ENCODE peak calls at places on chromosome 20, in seven cellular contexts. P is GM23248, N is neural progenitor cell, I is SK-N-SH, C is PC-3, W is hepatocyte, E is GM23338. G is an unnamed sample.
A peak's percentile ranks its signal among the peaks of the same experiment; 100 is the strongest.

GRCh38 chr20:63519765-63520593 is 586 bp upstream of the PPDPF start:
- DNase-seq in P (peak; percentile 74), N (peak; percentile 93), I (peak; percentile 87), C (peak; percentile 51), W (peak; percentile 80), E (peak; percentile 86), G (peak; percentile 55)

GRCh38 chr20:45372646-45373352 is 5.3 kb downstream of the TP53TG5 start:
- DNase-seq in P (peak; percentile 72), N (peak; percentile 51), I (no peak), C (no peak), W (no peak), E (peak; percentile 72), G (no peak)

GRCh38 chr20:23144856-23145255 is 58.7 kb upstream of the CD93 start:
- DNase-seq in P (no peak), N (no peak), I (no peak), C (no peak), W (no peak), E (no peak), G (no peak)

GRCh38 chr20:62963614-62964397 is 11.3 kb downstream of the SLC17A9 start:
- DNase-seq in P (no peak), N (no peak), I (no peak), C (no peak), W (no peak), E (no peak), G (no peak)

GRCh38 chr20:35311409-35311808 is 19.2 kb upstream of the FAM83C start:
- DNase-seq in P (peak; percentile 66), N (no peak), I (no peak), C (peak; percentile 94), W (no peak), E (peak; percentile 22), G (no peak)

GRCh38 chr20:36992802-36993334 is 41.4 kb upstream of the SAMHD1 start:
- DNase-seq in P (no peak), N (no peak), I (no peak), C (no peak), W (no peak), E (no peak), G (no peak)

GRCh38 chr20:34512955-34513419 is 3.2 kb upstream of the DYNLRB1 start:
- DNase-seq in P (no peak), N (no peak), I (no peak), C (peak; percentile 21), W (no peak), E (no peak), G (no peak)

GRCh38 chr20:32110173-32110704 is 725 bp downstream of the TM9SF4 start:
- DNase-seq in P (no peak), N (no peak), I (no peak), C (no peak), W (peak; percentile 60), E (no peak), G (no peak)

GRCh38 chr20:23926941-23927872 is 47.7 kb upstream of the CST5 start:
- DNase-seq in P (peak; percentile 60), N (no peak), I (peak; percentile 34), C (no peak), W (no peak), E (no peak), G (no peak)

GRCh38 chr20:57464642-57465211 is 60.2 kb downstream of the CTCFL start:
- DNase-seq in P (peak; percentile 29), N (no peak), I (no peak), C (peak; percentile 59), W (peak; percentile 25), E (peak; percentile 52), G (peak; percentile 60)

GRCh38 chr20:10217517-10218410 is 866 bp upstream of the SNAP25 start:
- DNase-seq in P (peak; percentile 76), N (peak; percentile 90), I (peak; percentile 77), C (no peak), W (peak; percentile 86), E (peak; percentile 84), G (no peak)

GRCh38 chr20:50804453-50805348 is 9.8 kb downstream of the BCAS4 start:
- DNase-seq in P (no peak), N (no peak), I (no peak), C (no peak), W (no peak), E (no peak), G (peak; percentile 74)

GRCh38 chr20:6827472-6827871 is 60.0 kb downstream of the BMP2 start:
- DNase-seq in P (no peak), N (no peak), I (no peak), C (no peak), W (no peak), E (no peak), G (no peak)
- TF ChIP-seq EZH2phosphoT487 in P (no peak), N (no peak), I (no peak), C (no peak), W (no peak), E (no peak), G (no peak)

DNA sequence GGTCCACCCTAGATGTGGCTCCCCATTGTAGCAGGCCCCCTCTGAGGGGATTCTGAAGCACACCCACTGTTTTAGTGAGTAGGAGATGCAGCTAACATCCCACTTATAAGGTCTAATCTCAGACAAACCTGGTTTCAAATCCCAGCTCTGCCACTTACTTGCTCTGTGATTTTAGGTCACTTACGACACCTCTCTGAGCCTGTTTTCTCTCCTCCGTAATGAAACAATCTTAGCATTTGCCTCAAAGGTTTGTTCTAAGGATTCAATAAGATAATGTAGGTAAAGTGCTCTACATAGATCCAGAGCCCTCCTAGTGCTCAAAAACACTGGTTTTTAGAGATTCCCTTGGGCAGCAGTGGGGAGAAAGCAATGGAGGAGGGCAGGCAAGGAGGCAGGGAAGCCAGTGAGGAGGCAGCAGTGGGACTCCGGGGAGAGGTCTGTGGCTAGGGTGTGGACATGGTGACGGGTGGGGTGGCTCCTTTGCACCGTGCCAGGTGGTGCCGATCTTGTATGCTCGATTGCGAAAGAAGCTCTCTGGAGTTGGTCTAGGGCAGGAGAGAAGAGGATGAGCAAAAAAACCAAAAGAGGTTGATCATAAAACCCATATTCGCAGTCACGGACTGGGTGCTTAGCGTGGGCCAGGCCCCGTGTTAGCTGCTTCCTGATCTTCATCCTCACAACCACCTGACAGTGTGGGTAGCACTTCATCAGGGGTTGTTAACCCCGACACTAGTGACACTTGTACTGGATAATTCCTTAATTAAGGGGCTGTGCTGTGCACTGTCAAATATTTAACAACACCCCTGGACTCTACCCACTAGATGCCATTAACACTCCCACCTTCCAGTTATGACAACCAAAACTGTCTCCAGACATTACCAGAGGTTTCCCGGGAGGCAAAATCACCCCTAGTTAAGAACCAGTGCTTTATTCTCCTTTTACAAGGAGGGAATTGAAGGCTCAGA is 16.8 kb upstream of the PTGIS start:
- DNase-seq in P (peak; percentile 44), N (no peak), I (no peak), C (peak; percentile 30), W (peak; percentile 35), E (no peak), G (no peak)
- H3K27ac ChIP-seq in P (peak overlapping the region; percentile 76), N (no peak overlapping the region), I (no peak overlapping the region), C (no peak overlapping the region), W (peak overlapping the region; percentile 99), E (no peak overlapping the region), G (no peak overlapping the region)

GRCh38 chr20:52783769-52784168 is 188.4 kb upstream of the TSHZ2 start:
- DNase-seq in P (peak; percentile 8), N (peak; percentile 39), I (no peak), C (no peak), W (no peak), E (peak; percentile 81), G (no peak)
- TF ChIP-seq EZH2phosphoT487 in P (no peak), N (no peak), I (no peak), C (no peak), W (no peak), E (no peak), G (no peak)

GRCh38 chr20:41249371-41249770 is 68.2 kb downstream of the ZHX3 start:
- DNase-seq in P (peak; percentile 93), N (peak; percentile 19), I (no peak), C (peak; percentile 83), W (peak; percentile 60), E (no peak), G (no peak)
- H3K27ac ChIP-seq in P (peak overlapping the region; percentile 82), N (no peak overlapping the region), I (peak overlapping the region; percentile 90), C (peak overlapping the region; percentile 81), W (peak overlapping the region; percentile 77), E (no peak overlapping the region), G (no peak overlapping the region)

GRCh38 chr20:48298424-48298823 is 513.1 kb upstream of the SULF2 start:
- DNase-seq in P (no peak), N (no peak), I (no peak), C (no peak), W (no peak), E (no peak), G (no peak)
- TF ChIP-seq EZH2phosphoT487 in P (no peak), N (no peak), I (no peak), C (no peak), W (no peak), E (no peak), G (no peak)

GRCh38 chr20:1817577-1818211 is 77.5 kb upstream of the SIRPA start:
- DNase-seq in P (no peak), N (no peak), I (no peak), C (no peak), W (no peak), E (no peak), G (no peak)
- H3K27ac ChIP-seq in P (peak overlapping the region; percentile 84), N (no peak overlapping the region), I (peak overlapping the region; percentile 82), C (no peak overlapping the region), W (no peak overlapping the region), E (no peak overlapping the region), G (no peak overlapping the region)

GRCh38 chr20:3994125-3994524 is 21.2 kb downstream of the RNF24 start:
- DNase-seq in P (no peak), N (no peak), I (no peak), C (no peak), W (no peak), E (no peak), G (no peak)

GRCh38 chr20:3995749-3996305 is 19.5 kb downstream of the RNF24 start:
- DNase-seq in P (no peak), N (no peak), I (no peak), C (no peak), W (no peak), E (no peak), G (no peak)

GRCh38 chr20:3995067-3995748 is 20.1 kb downstream of the RNF24 start:
- DNase-seq in P (peak; percentile 83), N (no peak), I (no peak), C (peak; percentile 36), W (no peak), E (peak; percentile 45), G (no peak)

GRCh38 chr20:3998998-3999397 is 16.4 kb downstream of the RNF24 start:
- DNase-seq in P (no peak), N (no peak), I (no peak), C (no peak), W (no peak), E (no peak), G (no peak)

DNA sequence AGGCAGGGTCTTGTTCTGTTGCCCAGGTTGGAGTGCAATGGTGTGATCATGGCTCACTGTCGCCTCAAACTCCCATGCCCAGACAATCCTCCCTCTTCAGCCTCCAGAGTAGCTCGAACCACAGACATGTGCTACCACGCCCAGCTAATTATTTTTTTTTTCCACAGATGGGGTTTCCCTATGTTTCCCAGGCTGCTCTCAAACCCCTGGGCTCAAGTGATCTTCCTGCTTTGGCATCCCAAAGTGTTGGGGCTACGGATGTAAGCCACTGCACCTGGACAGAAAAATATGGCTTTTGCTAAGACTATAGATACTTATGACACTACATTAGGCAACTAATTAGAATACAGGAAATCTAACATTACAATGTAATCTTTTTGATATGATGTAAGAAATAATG is 17.9 kb downstream of the RNF24 start:
- DNase-seq in P (no peak), N (no peak), I (no peak), C (no peak), W (no peak), E (no peak), G (no peak)
- TF ChIP-seq EZH2phosphoT487 in P (no peak), N (no peak), I (no peak), C (no peak), W (no peak), E (no peak), G (no peak)

G was measured in OCI-LY7.